ENCODE peak calls at places on chromosomes 2 and 18, in six cellular contexts. T, Q, O, S, I and W are unnamed samples. For H3K4me1, the result is how much of the 10 kb centered on the place peaks cover.

GRCh38 chr18:72866572-72866900 is 1.3 kb downstream of the NETO1 start:
- DNase-seq in S (no peak), Q (no peak), I (peak), T (peak), O (no peak), W (no peak)

GRCh38 chr18:36372902-36373301 is 75.4 kb downstream of the FHOD3 start:
- DNase-seq in I (peak), O (no peak), Q (no peak), T (no peak), S (no peak), W (no peak)

GRCh38 chr2:101502095-101502494 is 27.2 kb upstream of the RFX8 start:
- DNase-seq in T (no peak), S (no peak), Q (no peak), I (no peak), O (no peak), W (no peak)

GRCh38 chr18:48351216-48352050 is 57.8 kb downstream of the ZBTB7C start:
- DNase-seq in S (no peak), T (no peak), Q (no peak), O (peak), I (no peak), W (no peak)

GRCh38 chr2:241612156-241613017 is 24.6 kb downstream of the THAP4 start:
- DNase-seq in S (no peak), I (no peak), Q (no peak), T (peak), O (no peak), W (no peak)

GRCh38 chr2:106061971-106062370 is 132.1 kb downstream of the UXS1 start:
- DNase-seq in S (no peak), I (no peak), Q (no peak), T (no peak), O (no peak), W (no peak)

GRCh38 chr2:36074008-36074407 is 281.6 kb upstream of the CRIM1 start:
- DNase-seq in Q (no peak), T (no peak), S (no peak), I (no peak), O (no peak), W (no peak)

GRCh38 chr18:26386002-26386401 is 159.8 kb downstream of the TAF4B start:
- DNase-seq in S (peak), O (no peak), T (peak), Q (no peak), I (peak), W (no peak)

GRCh38 chr2:36287363-36288275 is 68.0 kb upstream of the CRIM1 start:
- DNase-seq in O (no peak), I (peak), Q (no peak), S (peak), T (peak), W (no peak)

GRCh38 chr2:229378386-229378785 is 107.3 kb upstream of the PID1 start:
- DNase-seq in I (peak), Q (no peak), T (no peak), S (no peak), O (no peak), W (no peak)

GRCh38 chr18:3305354-3305762 is 43.4 kb downstream of the MYL12B start:
- DNase-seq in T (peak), I (peak), Q (no peak), S (peak), O (no peak), W (no peak)

GRCh38 chr18:11034816-11035215 is 114.6 kb downstream of the PIEZO2 start:
- DNase-seq in I (no peak), Q (no peak), T (no peak), S (no peak), O (no peak), W (no peak)

GRCh38 chr2:3644891-3645605 is 13.0 kb upstream of the ALLC start:
- DNase-seq in I (no peak), T (no peak), Q (no peak), O (no peak), S (no peak), W (no peak)

GRCh38 chr2:227267406-227268115 is 57.5 kb upstream of the MFF start:
- DNase-seq in I (peak), S (no peak), T (peak), O (no peak), Q (no peak), W (no peak)

GRCh38 chr2:178266445-178266844 is 72.1 kb downstream of the OSBPL6 start:
- DNase-seq in T (no peak), I (no peak), O (no peak), Q (no peak), S (no peak), W (no peak)

GRCh38 chr2:178269825-178270224 is 75.5 kb downstream of the OSBPL6 start:
- DNase-seq in I (no peak), O (no peak), Q (peak), S (no peak), T (no peak), W (no peak)

GRCh38 chr2:178267660-178268059 is 73.3 kb downstream of the OSBPL6 start:
- DNase-seq in I (no peak), T (no peak), S (no peak), O (no peak), Q (no peak), W (no peak)

GRCh38 chr2:178270338-178270737 is 76.0 kb downstream of the OSBPL6 start:
- DNase-seq in I (no peak), S (no peak), O (no peak), T (no peak), Q (no peak), W (no peak)

GRCh38 chr2:178268435-178268834 is 74.1 kb downstream of the OSBPL6 start:
- DNase-seq in O (no peak), T (peak), I (peak), S (no peak), Q (no peak), W (no peak)
- H3K4me1 ChIP-seq in O (under half), T (under half), I (under half), S (under half), Q (under half), W (under half)

DNA sequence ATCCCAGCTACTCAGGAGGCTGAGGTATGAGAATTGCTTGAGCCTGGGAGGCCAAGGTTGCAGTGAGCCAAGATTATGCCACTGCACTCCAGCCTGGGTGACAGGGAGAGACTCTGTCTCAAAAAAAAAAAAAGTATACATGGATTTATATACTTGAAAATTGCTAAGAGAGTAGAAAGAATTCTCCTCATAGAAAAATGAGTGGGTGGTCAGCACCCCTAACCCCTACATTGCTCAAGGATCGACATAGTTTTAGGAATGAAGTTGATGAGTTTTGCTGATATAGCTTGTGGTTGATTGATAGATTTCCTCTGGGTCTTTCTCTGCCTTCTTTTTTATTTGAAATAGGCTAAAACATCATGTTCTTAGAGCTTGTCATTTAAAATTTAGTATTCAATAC is 58.9 kb downstream of the EML4 start:
- DNase-seq in Q (no peak), I (no peak), S (no peak), O (no peak), T (no peak), W (no peak)
- H3K4me1 ChIP-seq in Q (under half), I (under half), S (under half), O (under half), T (under half), W (under half)

GRCh38 chr2:20169796-20170467 is 55.0 kb downstream of the SDC1 start:
- DNase-seq in Q (no peak), I (peak), O (no peak), S (no peak), T (no peak), W (no peak)
- H3K4me1 ChIP-seq in Q (under half), I (under half), O (under half), S (under half), T (under half), W (half or more)

DNA sequence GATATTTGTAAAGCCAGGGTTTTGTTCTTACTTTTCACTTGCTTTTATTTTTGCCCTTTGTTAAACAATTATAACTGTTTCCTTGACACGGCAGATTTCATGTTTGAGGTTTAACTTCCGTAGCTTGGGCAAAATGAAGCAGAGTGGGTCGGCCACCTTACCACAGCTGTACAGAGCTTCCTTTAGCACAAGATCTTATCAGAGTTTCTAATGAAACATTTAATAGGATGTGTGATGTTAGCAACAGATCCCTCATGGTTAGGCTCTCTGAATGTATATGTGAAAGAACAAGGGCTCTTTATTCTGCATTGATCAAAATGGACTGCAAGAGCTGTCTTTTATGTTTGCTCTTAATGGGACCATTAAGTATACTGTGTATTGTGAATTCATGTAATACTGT is 22.3 kb downstream of the RNF125 start:
- DNase-seq in T (no peak), O (no peak), S (peak), Q (no peak), I (no peak), W (no peak)
- H3K4me1 ChIP-seq in T (under half), O (under half), S (under half), Q (under half), I (under half), W (under half)

DNA sequence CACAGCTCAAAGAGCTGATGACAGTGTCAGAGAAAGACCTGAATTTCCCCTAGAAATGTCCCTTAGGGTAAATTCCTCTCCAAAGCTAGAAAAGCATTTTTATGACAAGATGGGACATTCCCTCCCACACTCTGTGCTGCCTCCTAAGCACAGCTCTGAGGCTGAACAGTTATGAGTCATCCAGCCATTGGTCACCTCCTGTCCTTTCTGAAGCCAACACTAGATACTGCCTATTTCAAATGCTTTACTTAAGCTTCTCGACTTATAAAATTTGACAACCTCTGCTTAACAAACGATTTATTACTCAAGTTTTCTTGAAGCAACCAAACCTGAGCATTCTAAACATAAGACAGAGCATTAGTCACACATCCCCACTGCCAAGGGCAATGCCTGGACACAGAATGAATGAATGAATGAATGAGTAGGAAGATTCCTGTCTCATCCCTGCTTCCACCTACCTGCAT is 35.4 kb downstream of the B4GALT6 start:
- DNase-seq in I (peak), O (peak), S (peak), T (peak), Q (no peak), W (no peak)
- H3K4me1 ChIP-seq in I (under half), O (under half), S (under half), T (under half), Q (under half), W (under half)